ENCODE peak calls at places on chromosomes 7 and 10, in ten cellular contexts. Y is psoas muscle; A is endothelial cell of umbilical vein; V is naive thymus-derived CD4-positive, alpha-beta T cell; P is sigmoid colon; X is small intestine; D is IMR-90; C is fibroblast of lung; W is A549; H is astrocyte. F is an unnamed sample.

GRCh38 chr7:2820508-2820934 is 23.6 kb downstream of the GNA12 start:
- DNase-seq in V (no peak), D (peak; percentile 97), X (no peak), A (peak; percentile 75), H (peak; percentile 95), P (peak; percentile 95), W (peak; percentile 72), C (peak; percentile 95), Y (peak; percentile 84), F (peak; percentile 91)

GRCh38 chr7:159042084-159042483 is 102.6 kb downstream of the VIPR2 start:
- DNase-seq in W (no peak), A (no peak), Y (no peak), H (no peak), D (no peak), C (no peak), V (no peak), P (peak; percentile 22), X (no peak), F (no peak)

GRCh38 chr7:139431010-139431409 is 52.5 kb downstream of the KLRG2 start:
- DNase-seq in C (no peak), V (no peak), W (no peak), P (no peak), Y (no peak), H (no peak), D (no peak), A (no peak), X (no peak), F (no peak)

GRCh38 chr10:106502651-106503050 is 661.9 kb downstream of the SORCS1 start:
- DNase-seq in C (no peak), P (no peak), V (no peak), Y (no peak), D (no peak), W (no peak), X (no peak), H (no peak), A (no peak), F (no peak)

GRCh38 chr7:111743244-111743852 is 181.1 kb upstream of the IMMP2L start:
- DNase-seq in D (no peak), W (no peak), Y (no peak), P (no peak), H (no peak), X (no peak), C (no peak), A (no peak), V (no peak), F (no peak)

GRCh38 chr10:120460191-120460590 is 3.2 kb downstream of the PLPP4 start:
- DNase-seq in D (no peak), X (no peak), V (no peak), A (no peak), W (no peak), P (no peak), C (peak; percentile 83), H (peak; percentile 75), Y (no peak), F (no peak)

GRCh38 chr7:27519801-27520200 is 142.9 kb downstream of the HIBADH start:
- DNase-seq in X (no peak), Y (no peak), V (no peak), C (no peak), P (no peak), A (no peak), W (no peak), H (no peak), D (no peak), F (no peak)

GRCh38 chr7:132527467-132528410 is 48.5 kb downstream of the PLXNA4 start:
- DNase-seq in W (no peak), X (no peak), V (no peak), Y (no peak), H (no peak), P (no peak), C (no peak), A (no peak), D (no peak), F (no peak)

GRCh38 chr7:432256-432655 is 87.4 kb downstream of the PDGFA start:
- DNase-seq in X (no peak), C (no peak), H (no peak), P (no peak), A (no peak), Y (no peak), D (no peak), W (no peak), V (no peak), F (no peak)

GRCh38 chr7:91193141-91193540 is 71.1 kb upstream of the FZD1 start:
- DNase-seq in C (peak; percentile 65), X (no peak), P (no peak), W (no peak), H (peak; percentile 39), D (peak; percentile 54), Y (no peak), V (no peak), A (peak; percentile 18), F (no peak)

GRCh38 chr10:58511765-58512469 is 755 bp upstream of the BICC1 start:
- DNase-seq in H (no peak), C (peak; percentile 6), V (no peak), A (no peak), D (peak; percentile 43), W (peak; percentile 17), X (peak; percentile 5), P (no peak), Y (peak; percentile 54), F (no peak)

GRCh38 chr10:10222288-10222945 is 795.3 kb upstream of the CELF2 start:
- DNase-seq in D (peak; percentile 40), Y (no peak), P (no peak), X (no peak), A (no peak), W (no peak), V (no peak), H (peak; percentile 25), C (peak; percentile 30), F (no peak)

GRCh38 chr10:34739915-34740314 is 75.2 kb downstream of the PARD3 start:
- DNase-seq in A (peak; percentile 82), V (no peak), P (peak; percentile 89), X (peak; percentile 50), Y (peak; percentile 79), D (peak; percentile 91), W (no peak), H (peak; percentile 91), C (peak; percentile 92), F (no peak)

GRCh38 chr10:34742456-34742855 is 72.6 kb downstream of the PARD3 start:
- DNase-seq in W (no peak), X (no peak), V (no peak), C (peak; percentile 59), H (peak; percentile 55), A (no peak), Y (no peak), P (no peak), D (peak; percentile 55), F (no peak)

GRCh38 chr10:34737772-34738169 is 77.3 kb downstream of the PARD3 start:
- DNase-seq in X (no peak), Y (no peak), A (no peak), V (no peak), P (no peak), W (no peak), C (no peak), D (no peak), H (no peak), F (no peak)

GRCh38 chr10:34736976-34737771 is 77.9 kb downstream of the PARD3 start:
- DNase-seq in H (no peak), X (peak; percentile 74), A (no peak), D (no peak), C (no peak), W (no peak), P (no peak), Y (no peak), V (no peak), F (no peak)

DNA sequence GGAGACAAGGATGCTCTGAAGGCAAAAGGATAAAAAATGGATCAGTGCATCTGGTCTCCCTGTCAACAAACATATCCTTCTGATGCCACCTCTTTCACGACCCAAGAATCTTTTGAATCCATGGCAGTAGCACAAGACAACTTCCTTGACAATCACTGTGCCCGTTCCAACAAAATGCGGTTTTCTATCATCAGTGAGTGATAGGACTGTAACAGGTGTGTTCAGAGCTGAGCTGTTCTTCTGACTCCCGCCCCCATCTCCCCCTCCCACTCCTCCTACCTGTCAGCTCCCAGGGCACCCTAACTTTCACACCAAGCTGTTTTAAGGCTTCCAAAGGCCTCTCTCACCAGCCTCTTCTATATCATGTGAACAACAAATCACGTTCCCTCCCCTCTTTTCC is 74.8 kb downstream of the PARD3 start:
- DNase-seq in H (no peak), X (no peak), C (no peak), D (no peak), P (no peak), V (no peak), W (no peak), A (no peak), Y (no peak), F (no peak)
- H3K27ac ChIP-seq in H (peak overlapping the region; percentile 10), X (peak overlapping the region; percentile 7), C (no peak overlapping the region), D (peak overlapping the region; percentile 33), P (peak overlapping the region; percentile 83), V (no peak overlapping the region), W (no peak overlapping the region), A (no peak overlapping the region), Y (peak overlapping the region; percentile 80), F (peak overlapping the region; percentile 25)

DNA sequence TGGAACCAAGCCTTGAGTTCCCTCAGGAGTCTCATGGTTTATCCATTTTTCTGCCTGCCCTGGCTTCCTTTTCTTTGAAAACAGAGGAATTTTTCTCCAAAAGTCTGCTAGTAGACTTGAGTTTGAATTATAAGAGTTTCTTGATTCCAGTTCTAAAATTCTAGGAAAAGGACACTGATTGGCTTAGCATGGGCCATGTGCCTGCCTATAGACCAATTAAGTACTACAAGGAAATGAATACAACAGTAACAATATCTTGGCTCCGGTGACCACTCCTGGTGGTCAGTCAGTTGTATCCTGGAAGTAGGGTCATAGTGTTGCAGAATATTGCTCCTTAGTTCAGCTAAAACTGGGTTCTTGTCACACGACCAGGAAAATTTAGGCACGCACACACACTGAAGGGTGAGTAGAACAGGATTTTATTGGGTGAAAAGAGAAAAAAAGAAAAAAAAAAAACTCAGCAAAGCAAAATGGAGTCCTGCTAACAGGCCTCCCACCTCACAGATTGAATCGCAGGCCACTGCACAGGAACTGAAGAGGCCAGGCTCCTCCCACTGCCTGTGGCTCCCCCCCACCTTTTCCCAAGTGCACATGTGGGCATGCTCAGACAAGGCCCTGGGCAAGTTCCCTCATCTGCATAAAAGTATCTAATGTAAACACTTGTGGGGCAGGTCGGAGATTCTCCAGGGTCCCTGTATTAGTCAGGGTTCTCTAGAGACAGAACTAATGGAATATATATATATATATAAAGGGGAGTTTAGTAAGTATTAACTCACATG is 155.1 kb downstream of the LYZL1 start:
- DNase-seq in P (no peak), V (no peak), C (peak; percentile 39), A (no peak), D (peak; percentile 25), H (peak; percentile 20), Y (no peak), W (peak; percentile 18), X (no peak), F (no peak)
- H3K4me3 ChIP-seq in P (no peak overlapping the region), V (no peak overlapping the region), C (no peak overlapping the region), A (no peak overlapping the region), D (no peak overlapping the region), H (no peak overlapping the region), Y (no peak overlapping the region), W (no peak overlapping the region), X (no peak overlapping the region), F (no peak overlapping the region)

GRCh38 chr10:31664803-31665202 is 263.8 kb downstream of the ARHGAP12 start:
- DNase-seq in X (no peak), V (no peak), A (no peak), Y (no peak), D (no peak), H (no peak), C (no peak), W (no peak), P (peak; percentile 91), F (no peak)
- H3K27ac ChIP-seq in X (no peak overlapping the region), V (no peak overlapping the region), A (no peak overlapping the region), Y (no peak overlapping the region), D (no peak overlapping the region), H (no peak overlapping the region), C (no peak overlapping the region), W (no peak overlapping the region), P (peak overlapping the region; percentile 90), F (no peak overlapping the region)

GRCh38 chr10:70324341-70324861 is 40.6 kb upstream of the NPFFR1 start:
- DNase-seq in H (no peak), Y (peak; percentile 71), D (no peak), W (no peak), A (no peak), X (no peak), V (no peak), P (peak; percentile 47), C (no peak), F (no peak)
- H3K4me3 ChIP-seq in H (no peak overlapping the region), Y (peak overlapping the region; percentile 1), D (no peak overlapping the region), W (no peak overlapping the region), A (no peak overlapping the region), X (no peak overlapping the region), V (no peak overlapping the region), P (no peak overlapping the region), C (no peak overlapping the region), F (no peak overlapping the region)

F was measured in RWPE2.